ENCODE peak calls at places on chromosome 3, in ten cellular contexts. One of them, this sample, is unnamed.

GRCh38 chr3:17974206-17974841 is 231.9 kb upstream of the TBC1D5 start:
- DNase-seq in cardiac muscle cell: no peak
- DNase-seq in kidney epithelial cell: no peak
- DNase-seq in HFFc6: no peak
- DNase-seq in endodermal cell: no peak
- DNase-seq in osteoblast: no peak
- DNase-seq in adrenal gland: no peak
- DNase-seq in A549: no peak
- DNase-seq in IMR-90: peak
- DNase-seq in HCT116: no peak
- DNase-seq in this sample: no peak

GRCh38 chr3:127206611-127207516 is 13.9 kb downstream of the PRR23E start:
- DNase-seq in HCT116: no peak
- DNase-seq in endodermal cell: no peak
- DNase-seq in kidney epithelial cell: no peak
- DNase-seq in HFFc6: no peak
- DNase-seq in IMR-90: no peak
- DNase-seq in osteoblast: no peak
- DNase-seq in cardiac muscle cell: no peak
- DNase-seq in A549: no peak
- DNase-seq in adrenal gland: no peak
- DNase-seq in this sample: peak

GRCh38 chr3:69761896-69762789 is 22.9 kb downstream of the MITF start:
- DNase-seq in endodermal cell: no peak
- DNase-seq in A549: peak
- DNase-seq in osteoblast: no peak
- DNase-seq in HCT116: no peak
- DNase-seq in HFFc6: peak
- DNase-seq in IMR-90: peak
- DNase-seq in kidney epithelial cell: no peak
- DNase-seq in adrenal gland: no peak
- DNase-seq in cardiac muscle cell: no peak
- DNase-seq in this sample: no peak

GRCh38 chr3:177594096-177594495 is 396.8 kb upstream of the TBL1XR1 start:
- DNase-seq in HCT116: no peak
- DNase-seq in kidney epithelial cell: no peak
- DNase-seq in endodermal cell: no peak
- DNase-seq in adrenal gland: no peak
- DNase-seq in osteoblast: no peak
- DNase-seq in A549: peak
- DNase-seq in IMR-90: no peak
- DNase-seq in HFFc6: no peak
- DNase-seq in cardiac muscle cell: no peak
- DNase-seq in this sample: no peak

GRCh38 chr3:25297667-25298585 is 130.1 kb upstream of the RARB start:
- DNase-seq in A549: no peak
- DNase-seq in cardiac muscle cell: no peak
- DNase-seq in adrenal gland: no peak
- DNase-seq in osteoblast: peak
- DNase-seq in IMR-90: no peak
- DNase-seq in endodermal cell: no peak
- DNase-seq in HCT116: no peak
- DNase-seq in HFFc6: no peak
- DNase-seq in kidney epithelial cell: no peak
- DNase-seq in this sample: no peak

GRCh38 chr3:101518421-101518871 is 5.4 kb upstream of the SENP7 start:
- DNase-seq in IMR-90: peak
- DNase-seq in osteoblast: no peak
- DNase-seq in A549: peak
- DNase-seq in kidney epithelial cell: no peak
- DNase-seq in HFFc6: no peak
- DNase-seq in endodermal cell: no peak
- DNase-seq in HCT116: no peak
- DNase-seq in adrenal gland: no peak
- DNase-seq in cardiac muscle cell: no peak
- DNase-seq in this sample: peak

GRCh38 chr3:139520028-139520737 is 19.4 kb downstream of the RBP1 start:
- DNase-seq in osteoblast: no peak
- DNase-seq in adrenal gland: no peak
- DNase-seq in endodermal cell: peak
- DNase-seq in HCT116: peak
- DNase-seq in IMR-90: peak
- DNase-seq in A549: peak
- DNase-seq in HFFc6: no peak
- DNase-seq in cardiac muscle cell: no peak
- DNase-seq in kidney epithelial cell: no peak
- DNase-seq in this sample: peak

GRCh38 chr3:128435058-128435457 is 31.6 kb downstream of the DNAJB8 start:
- DNase-seq in IMR-90: no peak
- DNase-seq in kidney epithelial cell: no peak
- DNase-seq in adrenal gland: no peak
- DNase-seq in A549: no peak
- DNase-seq in osteoblast: no peak
- DNase-seq in endodermal cell: peak
- DNase-seq in HCT116: no peak
- DNase-seq in HFFc6: no peak
- DNase-seq in cardiac muscle cell: no peak
- DNase-seq in this sample: no peak

GRCh38 chr3:124788254-124788745 is 58.0 kb downstream of the UMPS start:
- DNase-seq in adrenal gland: no peak
- DNase-seq in A549: no peak
- DNase-seq in IMR-90: no peak
- DNase-seq in HCT116: no peak
- DNase-seq in cardiac muscle cell: no peak
- DNase-seq in osteoblast: peak
- DNase-seq in kidney epithelial cell: no peak
- DNase-seq in HFFc6: no peak
- DNase-seq in endodermal cell: no peak
- DNase-seq in this sample: no peak

GRCh38 chr3:124787490-124788195 is 57.4 kb downstream of the UMPS start:
- DNase-seq in endodermal cell: no peak
- DNase-seq in cardiac muscle cell: no peak
- DNase-seq in osteoblast: peak
- DNase-seq in HFFc6: peak
- DNase-seq in adrenal gland: no peak
- DNase-seq in HCT116: no peak
- DNase-seq in kidney epithelial cell: no peak
- DNase-seq in A549: no peak
- DNase-seq in IMR-90: peak
- DNase-seq in this sample: no peak

GRCh38 chr3:124785966-124786365 is 55.7 kb downstream of the UMPS start:
- DNase-seq in adrenal gland: no peak
- DNase-seq in cardiac muscle cell: no peak
- DNase-seq in IMR-90: peak
- DNase-seq in HCT116: no peak
- DNase-seq in HFFc6: no peak
- DNase-seq in osteoblast: peak
- DNase-seq in endodermal cell: no peak
- DNase-seq in kidney epithelial cell: no peak
- DNase-seq in A549: no peak
- DNase-seq in this sample: no peak

GRCh38 chr3:124784686-124785382 is 54.6 kb downstream of the UMPS start:
- DNase-seq in cardiac muscle cell: no peak
- DNase-seq in IMR-90: no peak
- DNase-seq in osteoblast: no peak
- DNase-seq in A549: no peak
- DNase-seq in endodermal cell: no peak
- DNase-seq in kidney epithelial cell: no peak
- DNase-seq in HCT116: no peak
- DNase-seq in adrenal gland: no peak
- DNase-seq in HFFc6: no peak
- DNase-seq in this sample: no peak

DNA sequence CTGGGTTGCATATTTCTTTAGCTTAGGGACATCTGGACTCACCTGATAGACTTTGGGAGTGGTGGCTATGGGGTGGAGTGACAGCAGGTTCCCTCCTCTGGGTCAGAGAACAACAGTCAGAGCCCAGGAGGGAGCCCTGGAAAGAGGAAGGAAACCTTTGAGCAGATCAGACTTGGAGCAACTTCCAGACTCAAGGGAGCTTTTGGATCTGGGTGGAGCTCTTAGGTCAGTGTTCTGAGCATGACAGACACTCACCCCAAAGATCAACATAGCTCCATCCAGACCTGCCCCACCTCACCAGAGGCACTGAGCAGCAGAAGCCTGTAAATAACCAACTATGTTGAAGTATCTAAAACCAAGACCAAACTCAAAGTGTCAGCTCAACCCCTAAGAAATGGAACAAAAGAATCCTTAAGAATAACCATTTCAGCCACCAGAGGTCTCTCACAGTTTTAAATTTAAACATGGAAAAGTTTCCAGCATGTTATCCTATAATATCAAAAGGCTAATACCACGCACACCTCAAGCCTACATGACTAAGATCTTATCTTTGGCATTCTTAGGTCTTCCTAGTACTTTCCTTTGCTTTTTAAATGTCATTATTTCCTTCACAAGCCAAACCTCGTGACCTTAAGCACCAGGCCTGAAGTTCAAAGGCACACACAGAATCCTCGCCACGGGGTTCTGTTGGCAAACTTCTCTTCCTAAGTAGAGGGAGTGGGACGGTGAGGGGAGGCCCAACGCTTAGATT is 56.4 kb downstream of the UMPS start:
- DNase-seq in HCT116: peak
- DNase-seq in HFFc6: peak
- DNase-seq in IMR-90: peak
- DNase-seq in adrenal gland: no peak
- DNase-seq in osteoblast: peak
- DNase-seq in A549: peak
- DNase-seq in cardiac muscle cell: no peak
- DNase-seq in endodermal cell: no peak
- DNase-seq in kidney epithelial cell: no peak
- DNase-seq in this sample: no peak
- TF ChIP-seq CTCF in HCT116: peak
- TF ChIP-seq CTCF in HFFc6: peak
- TF ChIP-seq CTCF in IMR-90: peak
- TF ChIP-seq CTCF in adrenal gland: peak
- TF ChIP-seq CTCF in osteoblast: peak
- TF ChIP-seq CTCF in A549: peak
- TF ChIP-seq CTCF in cardiac muscle cell: peak
- TF ChIP-seq CTCF in endodermal cell: peak
- TF ChIP-seq CTCF in kidney epithelial cell: peak
- TF ChIP-seq CTCF in this sample: no peak

DNA sequence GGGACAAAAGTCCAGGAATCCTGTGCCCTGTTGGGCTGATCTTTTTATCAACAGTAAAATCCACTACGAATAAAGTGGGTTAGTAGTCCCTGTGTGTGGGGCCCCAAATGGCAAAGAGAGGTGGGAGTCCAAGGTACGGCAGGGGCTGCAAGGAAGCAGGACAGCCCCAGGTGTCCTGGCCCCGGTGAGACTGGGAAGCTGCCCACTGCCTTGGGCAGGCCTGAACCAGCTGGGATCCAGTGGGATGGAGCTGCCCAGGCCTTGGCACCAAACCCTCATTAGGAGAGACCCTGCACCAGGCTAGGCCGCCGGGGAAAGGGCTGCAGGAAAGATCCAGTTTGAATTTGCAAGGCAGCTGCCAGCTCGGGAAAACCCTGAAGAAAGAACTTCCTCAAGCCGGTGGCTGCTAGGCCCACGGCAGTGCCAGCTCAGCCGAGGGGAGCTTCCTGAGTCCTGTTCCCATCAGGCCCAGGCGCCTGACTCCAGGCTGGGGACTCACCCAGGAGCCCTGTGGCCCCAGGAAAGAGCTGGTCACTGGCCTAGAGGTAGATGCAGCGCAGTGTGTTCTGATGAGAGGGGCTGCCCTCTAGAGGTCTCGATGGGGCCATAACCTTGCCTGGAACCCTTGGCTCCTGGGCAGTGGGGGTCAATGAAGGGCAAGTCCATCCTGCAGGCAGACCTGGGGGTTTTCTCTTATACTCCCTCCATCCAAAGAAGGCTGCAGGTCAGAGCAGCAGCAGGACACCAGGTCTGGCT is 14.4 kb upstream of the GNAI2 start:
- DNase-seq in adrenal gland: no peak
- DNase-seq in endodermal cell: peak
- DNase-seq in cardiac muscle cell: no peak
- DNase-seq in kidney epithelial cell: no peak
- DNase-seq in IMR-90: no peak
- DNase-seq in osteoblast: peak
- DNase-seq in HFFc6: no peak
- DNase-seq in HCT116: no peak
- DNase-seq in A549: no peak
- DNase-seq in this sample: no peak
- TF ChIP-seq CTCF in adrenal gland: no peak
- TF ChIP-seq CTCF in endodermal cell: peak
- TF ChIP-seq CTCF in cardiac muscle cell: no peak
- TF ChIP-seq CTCF in kidney epithelial cell: no peak
- TF ChIP-seq CTCF in IMR-90: no peak
- TF ChIP-seq CTCF in osteoblast: no peak
- TF ChIP-seq CTCF in HFFc6: peak
- TF ChIP-seq CTCF in HCT116: no peak
- TF ChIP-seq CTCF in A549: no peak
- TF ChIP-seq CTCF in this sample: peak

DNA sequence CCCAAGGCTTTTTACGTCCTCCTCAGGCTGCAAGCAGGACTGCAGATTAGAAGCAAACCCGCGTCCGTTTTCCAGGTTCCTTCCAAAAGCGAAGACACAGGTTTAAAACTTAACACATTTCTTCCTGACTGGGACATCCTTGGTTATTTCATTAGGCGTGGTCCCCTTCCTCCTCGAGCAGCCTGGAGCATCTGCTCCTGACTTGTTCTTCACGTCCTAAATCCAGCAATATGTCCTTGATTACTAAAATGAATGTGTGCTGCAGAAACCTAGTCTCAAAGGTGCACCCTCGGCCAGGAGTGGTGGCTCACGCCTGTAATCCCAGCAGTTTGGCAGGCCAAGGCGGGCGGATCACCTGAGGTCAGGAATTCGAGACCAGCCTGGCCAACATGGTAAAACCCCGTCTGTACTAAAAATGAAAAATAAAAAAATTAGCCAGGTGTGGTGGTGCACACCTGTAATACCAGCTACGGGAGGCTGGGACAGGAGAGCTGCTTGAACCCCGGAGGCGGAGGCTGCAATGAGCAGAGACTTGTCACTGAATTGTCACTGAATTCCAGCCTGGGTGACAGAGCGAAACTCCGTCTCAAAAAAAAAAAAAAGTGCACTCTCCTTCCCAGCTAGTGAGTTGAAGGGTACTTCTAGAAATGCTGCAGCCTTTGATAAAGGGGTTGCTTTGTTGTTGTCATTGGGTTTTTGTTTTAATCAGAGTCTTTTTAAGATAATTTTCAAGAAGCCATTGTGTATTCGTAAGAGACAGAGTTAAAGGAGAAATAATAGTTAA is 853 bp upstream of the LRIG1 start:
- DNase-seq in HFFc6: no peak
- DNase-seq in osteoblast: peak
- DNase-seq in adrenal gland: no peak
- DNase-seq in HCT116: no peak
- DNase-seq in kidney epithelial cell: no peak
- DNase-seq in A549: no peak
- DNase-seq in endodermal cell: no peak
- DNase-seq in IMR-90: no peak
- DNase-seq in cardiac muscle cell: no peak
- DNase-seq in this sample: no peak
- TF ChIP-seq CTCF in HFFc6: no peak
- TF ChIP-seq CTCF in osteoblast: peak
- TF ChIP-seq CTCF in adrenal gland: no peak
- TF ChIP-seq CTCF in HCT116: no peak
- TF ChIP-seq CTCF in kidney epithelial cell: no peak
- TF ChIP-seq CTCF in A549: no peak
- TF ChIP-seq CTCF in endodermal cell: no peak
- TF ChIP-seq CTCF in IMR-90: peak
- TF ChIP-seq CTCF in cardiac muscle cell: peak
- TF ChIP-seq CTCF in this sample: no peak

GRCh38 chr3:51390600-51391074 is 448 bp upstream of the RBM15B start:
- DNase-seq in osteoblast: peak
- DNase-seq in A549: no peak
- DNase-seq in cardiac muscle cell: no peak
- DNase-seq in adrenal gland: no peak
- DNase-seq in HFFc6: no peak
- DNase-seq in endodermal cell: no peak
- DNase-seq in HCT116: no peak
- DNase-seq in kidney epithelial cell: no peak
- DNase-seq in IMR-90: no peak
- DNase-seq in this sample: no peak
- TF ChIP-seq CTCF in osteoblast: no peak
- TF ChIP-seq CTCF in A549: no peak
- TF ChIP-seq CTCF in cardiac muscle cell: no peak
- TF ChIP-seq CTCF in adrenal gland: peak
- TF ChIP-seq CTCF in HFFc6: no peak
- TF ChIP-seq CTCF in endodermal cell: no peak
- TF ChIP-seq CTCF in HCT116: no peak
- TF ChIP-seq CTCF in kidney epithelial cell: no peak
- TF ChIP-seq CTCF in IMR-90: no peak
- TF ChIP-seq CTCF in this sample: no peak

This sample was measured in GM10248.